ENCODE peak calls at places on chromosomes 12 and 14, in six cellular contexts. Y is fibroblast of the aortic adventitia, D is cardiac muscle cell, S is astrocyte of the spinal cord, T is pancreas, G is mucosa of descending colon. V is an unnamed sample.
A peak's percentile ranks its signal among the peaks of the same experiment; 100 is the strongest.

GRCh38 chr14:81453166-81453766 is 53.1 kb upstream of the STON2 start:
- DNase-seq in Y (peak; percentile 72), D (peak; percentile 48), S (peak; percentile 67), T (peak; percentile 45), G (peak; percentile 73), V (peak; percentile 66)

GRCh38 chr12:106189341-106189740 is 50.6 kb upstream of the NUAK1 start:
- DNase-seq in Y (no peak), D (no peak), S (no peak), T (no peak), G (no peak), V (no peak)

GRCh38 chr12:16606201-16606849 is 363 bp upstream of the LMO3 start:
- DNase-seq in Y (peak; percentile 46), D (peak; percentile 72), S (peak; percentile 34), T (peak; percentile 42), G (peak; percentile 14), V (peak; percentile 65)

GRCh38 chr12:1738480-1738879 is 47.6 kb downstream of the ADIPOR2 start:
- DNase-seq in Y (peak; percentile 19), D (no peak), S (no peak), T (no peak), G (no peak), V (no peak)

GRCh38 chr12:68317047-68317667 is 15.0 kb downstream of the MDM1 start:
- DNase-seq in Y (peak; percentile 84), D (peak; percentile 58), S (peak; percentile 70), T (no peak), G (peak; percentile 68), V (peak; percentile 81)

GRCh38 chr12:76083246-76083735 is 1.2 kb downstream of the NAP1L1 start:
- DNase-seq in Y (no peak), D (no peak), S (no peak), T (no peak), G (no peak), V (no peak)

GRCh38 chr12:12979731-12980259 is 20.3 kb downstream of the HEBP1 start:
- DNase-seq in Y (peak; percentile 99), D (no peak), S (peak; percentile 96), T (no peak), G (no peak), V (peak; percentile 98)

GRCh38 chr12:69383074-69383473 is 23.5 kb downstream of the YEATS4 start:
- DNase-seq in Y (no peak), D (no peak), S (no peak), T (no peak), G (no peak), V (no peak)

GRCh38 chr12:124994435-124994975 is 1.1 kb downstream of the BRI3BP start:
- DNase-seq in Y (peak; percentile 4), D (no peak), S (peak; percentile 37), T (no peak), G (peak; percentile 83), V (no peak)

GRCh38 chr12:124993568-124994434 is at the start of gene BRI3BP:
- DNase-seq in Y (peak; percentile 32), D (peak; percentile 75), S (peak; percentile 13), T (peak; percentile 63), G (peak; percentile 84), V (peak; percentile 33)

GRCh38 chr12:124995200-124995961 is 1.9 kb downstream of the BRI3BP start:
- DNase-seq in Y (no peak), D (no peak), S (no peak), T (no peak), G (peak; percentile 42), V (no peak)

GRCh38 chr12:124998705-124999104 is 5.3 kb downstream of the BRI3BP start:
- DNase-seq in Y (no peak), D (no peak), S (no peak), T (no peak), G (no peak), V (no peak)

DNA sequence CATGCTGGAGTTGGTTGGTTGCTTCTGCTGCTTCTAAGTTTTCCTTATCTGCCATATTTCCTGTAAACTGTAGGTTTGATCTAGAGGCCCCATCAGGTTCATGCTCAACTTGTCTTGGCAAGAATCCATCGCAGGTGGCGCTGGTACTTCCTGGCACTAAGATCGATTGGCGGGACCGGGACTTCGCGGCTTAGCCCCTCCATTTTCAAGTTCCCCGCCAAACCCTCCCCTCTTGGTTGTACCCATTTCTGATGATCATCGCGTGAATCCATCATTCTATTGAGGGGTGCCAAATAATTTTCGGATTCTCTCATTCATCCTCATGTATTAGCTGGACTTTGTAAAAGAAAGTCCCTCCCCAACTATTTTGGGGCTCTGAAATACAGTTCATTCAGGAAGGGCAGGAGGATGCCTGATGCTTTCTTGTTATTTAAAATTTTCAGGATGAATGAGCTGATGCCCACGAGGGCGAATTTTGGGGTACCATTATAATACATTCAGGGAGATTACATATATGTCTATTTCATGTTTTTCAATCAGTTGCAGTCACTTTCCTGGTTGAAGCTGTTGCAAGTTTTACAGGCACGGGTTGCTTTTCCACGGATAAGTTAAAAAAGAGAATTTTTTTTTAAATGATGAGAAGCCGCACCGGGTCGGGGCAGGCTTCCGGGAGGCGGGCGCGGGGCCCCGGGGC is 424 bp upstream of the BRI3BP start:
- DNase-seq in Y (peak; percentile 30), D (peak; percentile 85), S (peak; percentile 41), T (peak; percentile 77), G (peak; percentile 89), V (peak; percentile 23)
- TF ChIP-seq CTCF in Y (no peak), D (peak; percentile 16), S (peak; percentile 16), T (no peak), G (peak; percentile 21), V (no peak)

GRCh38 chr14:105470812-105471771 is 3.5 kb upstream of the CRIP2 start:
- DNase-seq in Y (no peak), D (peak; percentile 97), S (peak; percentile 25), T (no peak), G (no peak), V (no peak)
- TF ChIP-seq CTCF in Y (no peak), D (no peak), S (peak; percentile 21), T (no peak), G (no peak), V (no peak)

DNA sequence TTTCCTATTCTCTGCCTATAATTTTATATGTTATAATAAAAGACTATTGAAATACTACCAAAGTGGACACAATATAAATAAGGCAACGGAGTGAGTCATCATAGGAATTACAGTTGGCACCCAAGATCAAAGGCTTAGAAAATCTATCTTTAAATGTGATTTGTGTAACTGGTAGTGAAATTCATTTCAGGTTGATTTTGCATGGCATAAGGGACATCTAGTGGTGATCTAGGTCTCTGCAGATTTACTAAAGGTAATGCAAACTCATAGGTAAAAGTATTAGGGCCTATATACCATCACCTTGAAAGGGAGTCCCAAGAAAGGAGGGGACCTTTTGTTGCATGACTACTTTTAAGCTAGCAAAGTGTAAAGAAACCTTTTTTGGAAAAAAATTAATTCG is 527.2 kb downstream of the NRXN3 start:
- DNase-seq in Y (peak; percentile 69), D (peak; percentile 29), S (peak; percentile 42), T (no peak), G (peak; percentile 11), V (peak; percentile 22)
- TF ChIP-seq CTCF in Y (peak; percentile 75), D (peak; percentile 31), S (peak; percentile 65), T (peak; percentile 15), G (peak; percentile 15), V (peak; percentile 38)

DNA sequence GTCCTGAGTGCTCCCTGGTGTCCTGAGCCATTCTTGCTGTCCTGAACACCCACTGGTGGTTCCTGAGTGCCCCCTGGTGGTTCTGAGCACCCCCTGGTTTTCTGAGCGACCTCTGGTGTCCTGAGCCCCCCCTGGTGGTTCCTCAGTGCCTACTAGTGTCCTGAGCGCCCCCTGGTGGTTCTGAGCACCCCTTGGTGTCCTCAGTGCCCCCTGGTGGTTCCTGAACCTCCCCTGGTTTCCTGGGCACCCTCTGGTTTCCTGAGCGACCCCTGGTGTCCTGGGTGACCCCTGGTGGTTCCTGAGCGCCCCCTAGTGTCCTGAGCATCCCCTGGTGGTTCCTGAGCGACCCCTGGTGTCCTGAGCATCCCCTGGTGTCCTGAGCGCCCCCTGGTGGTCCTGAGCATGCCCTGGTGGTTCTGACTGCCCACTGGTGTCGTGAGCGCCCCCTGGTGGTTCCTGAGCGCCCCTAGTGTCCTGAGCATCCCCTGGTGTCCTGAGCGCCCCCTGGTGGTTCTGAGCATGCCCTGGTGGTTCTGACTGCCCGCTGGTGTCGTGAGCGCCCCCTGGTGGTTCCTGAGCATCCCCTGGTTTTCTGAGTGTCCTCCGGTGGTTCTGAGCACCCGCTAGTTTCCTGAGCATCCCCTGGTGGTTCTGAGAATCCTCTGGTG is 473.1 kb downstream of the TMEM121 start:
- DNase-seq in Y (no peak), D (no peak), S (no peak), T (peak; percentile 16), G (peak; percentile 76), V (peak; percentile 0)
- TF ChIP-seq CTCF in Y (peak; percentile 36), D (peak; percentile 3), S (peak; percentile 27), T (peak; percentile 16), G (peak; percentile 13), V (no peak)

V was measured in fibroblast of pulmonary artery.